ENCODE peak calls at places on chromosomes 6 and 20, in seven cellular contexts. One of them, this sample, is unnamed.

GRCh38 chr20:7091655-7092054 is 324.2 kb downstream of the BMP2 start:
- DNase-seq in mesenchymal stem cell: no peak
- DNase-seq in H9: no peak
- DNase-seq in mesendoderm: peak
- DNase-seq in neuronal stem cell: no peak
- DNase-seq in IMR-90: no peak
- DNase-seq in trophoblast cell: no peak
- DNase-seq in this sample: no peak

GRCh38 chr20:8156603-8157079 is 24.6 kb downstream of the PLCB1 start:
- DNase-seq in mesenchymal stem cell: peak
- DNase-seq in H9: no peak
- DNase-seq in mesendoderm: no peak
- DNase-seq in neuronal stem cell: no peak
- DNase-seq in IMR-90: peak
- DNase-seq in trophoblast cell: no peak
- DNase-seq in this sample: no peak

GRCh38 chr6:105817370-105817769 is 268.8 kb upstream of the PRDM1 start:
- DNase-seq in mesenchymal stem cell: no peak
- DNase-seq in H9: no peak
- DNase-seq in mesendoderm: no peak
- DNase-seq in neuronal stem cell: no peak
- DNase-seq in IMR-90: no peak
- DNase-seq in trophoblast cell: no peak
- DNase-seq in this sample: no peak

GRCh38 chr20:51434556-51435256 is 107.8 kb downstream of the NFATC2 start:
- DNase-seq in mesenchymal stem cell: peak
- DNase-seq in H9: no peak
- DNase-seq in mesendoderm: no peak
- DNase-seq in neuronal stem cell: no peak
- DNase-seq in IMR-90: peak
- DNase-seq in trophoblast cell: peak
- DNase-seq in this sample: no peak

GRCh38 chr6:36759177-36759757 is 61.6 kb downstream of the RAB44 start:
- DNase-seq in mesenchymal stem cell: peak
- DNase-seq in H9: peak
- DNase-seq in mesendoderm: peak
- DNase-seq in neuronal stem cell: peak
- DNase-seq in IMR-90: peak
- DNase-seq in trophoblast cell: peak
- DNase-seq in this sample: peak

GRCh38 chr6:90098025-90098474 is 198.6 kb downstream of the BACH2 start:
- DNase-seq in mesenchymal stem cell: peak
- DNase-seq in H9: no peak
- DNase-seq in mesendoderm: no peak
- DNase-seq in neuronal stem cell: no peak
- DNase-seq in IMR-90: peak
- DNase-seq in trophoblast cell: no peak
- DNase-seq in this sample: no peak

GRCh38 chr20:36845288-36845969 is 30.5 kb upstream of the TLDC2 start:
- DNase-seq in mesenchymal stem cell: no peak
- DNase-seq in H9: no peak
- DNase-seq in mesendoderm: no peak
- DNase-seq in neuronal stem cell: no peak
- DNase-seq in IMR-90: no peak
- DNase-seq in trophoblast cell: no peak
- DNase-seq in this sample: no peak

GRCh38 chr6:17907467-17908229 is 79.8 kb downstream of the KIF13A start:
- DNase-seq in mesenchymal stem cell: peak
- DNase-seq in H9: no peak
- DNase-seq in mesendoderm: peak
- DNase-seq in neuronal stem cell: no peak
- DNase-seq in IMR-90: peak
- DNase-seq in trophoblast cell: peak
- DNase-seq in this sample: no peak

GRCh38 chr20:6209093-6209492 is 86.3 kb upstream of the FERMT1 start:
- DNase-seq in mesenchymal stem cell: no peak
- DNase-seq in H9: no peak
- DNase-seq in mesendoderm: no peak
- DNase-seq in neuronal stem cell: no peak
- DNase-seq in IMR-90: no peak
- DNase-seq in trophoblast cell: no peak
- DNase-seq in this sample: no peak

GRCh38 chr20:51380401-51381385 is 161.8 kb downstream of the NFATC2 start:
- DNase-seq in mesenchymal stem cell: no peak
- DNase-seq in H9: no peak
- DNase-seq in mesendoderm: peak
- DNase-seq in neuronal stem cell: no peak
- DNase-seq in IMR-90: no peak
- DNase-seq in trophoblast cell: no peak
- DNase-seq in this sample: no peak

GRCh38 chr20:32316667-32317066 is 39.2 kb downstream of the KIF3B start:
- DNase-seq in mesenchymal stem cell: no peak
- DNase-seq in H9: no peak
- DNase-seq in mesendoderm: peak
- DNase-seq in neuronal stem cell: no peak
- DNase-seq in IMR-90: peak
- DNase-seq in trophoblast cell: no peak
- DNase-seq in this sample: no peak

GRCh38 chr6:69622924-69623323 is 173.9 kb downstream of the LMBRD1 start:
- DNase-seq in mesenchymal stem cell: no peak
- DNase-seq in H9: peak
- DNase-seq in mesendoderm: peak
- DNase-seq in neuronal stem cell: no peak
- DNase-seq in IMR-90: no peak
- DNase-seq in trophoblast cell: no peak
- DNase-seq in this sample: no peak

GRCh38 chr6:167974644-167975344 is 22.7 kb upstream of the KIF25 start:
- DNase-seq in mesenchymal stem cell: no peak
- DNase-seq in H9: no peak
- DNase-seq in mesendoderm: no peak
- DNase-seq in neuronal stem cell: no peak
- DNase-seq in IMR-90: peak
- DNase-seq in trophoblast cell: no peak
- DNase-seq in this sample: no peak

GRCh38 chr6:130863415-130864230 is 36.4 kb downstream of the SMLR1 start:
- DNase-seq in mesenchymal stem cell: no peak
- DNase-seq in H9: no peak
- DNase-seq in mesendoderm: no peak
- DNase-seq in neuronal stem cell: no peak
- DNase-seq in IMR-90: no peak
- DNase-seq in trophoblast cell: no peak
- DNase-seq in this sample: no peak

GRCh38 chr6:89368107-89368506 is 15.6 kb upstream of the UBE2J1 start:
- DNase-seq in mesenchymal stem cell: peak
- DNase-seq in H9: no peak
- DNase-seq in mesendoderm: peak
- DNase-seq in neuronal stem cell: peak
- DNase-seq in IMR-90: peak
- DNase-seq in trophoblast cell: peak
- DNase-seq in this sample: peak

GRCh38 chr6:1386310-1386709 is 3.1 kb upstream of the FOXF2 start:
- DNase-seq in mesenchymal stem cell: no peak
- DNase-seq in H9: no peak
- DNase-seq in mesendoderm: no peak
- DNase-seq in neuronal stem cell: no peak
- DNase-seq in IMR-90: no peak
- DNase-seq in trophoblast cell: no peak
- DNase-seq in this sample: no peak

GRCh38 chr6:134295953-134296553 is 21.9 kb downstream of the SGK1 start:
- DNase-seq in mesenchymal stem cell: peak
- DNase-seq in H9: no peak
- DNase-seq in mesendoderm: peak
- DNase-seq in neuronal stem cell: no peak
- DNase-seq in IMR-90: peak
- DNase-seq in trophoblast cell: peak
- DNase-seq in this sample: no peak

GRCh38 chr6:54595844-54596243 is 250.7 kb upstream of the FAM83B start:
- DNase-seq in mesenchymal stem cell: peak
- DNase-seq in H9: no peak
- DNase-seq in mesendoderm: no peak
- DNase-seq in neuronal stem cell: no peak
- DNase-seq in IMR-90: peak
- DNase-seq in trophoblast cell: peak
- DNase-seq in this sample: no peak

GRCh38 chr6:158819977-158820632 is 937 bp upstream of the EZR start:
- DNase-seq in mesenchymal stem cell: peak
- DNase-seq in H9: no peak
- DNase-seq in mesendoderm: peak
- DNase-seq in neuronal stem cell: no peak
- DNase-seq in IMR-90: no peak
- DNase-seq in trophoblast cell: peak
- DNase-seq in this sample: no peak

GRCh38 chr6:44304282-44305199 is 8.6 kb downstream of the AARS2 start:
- DNase-seq in mesenchymal stem cell: peak
- DNase-seq in H9: peak
- DNase-seq in mesendoderm: peak
- DNase-seq in neuronal stem cell: no peak
- DNase-seq in IMR-90: peak
- DNase-seq in trophoblast cell: peak
- DNase-seq in this sample: no peak

GRCh38 chr6:165849539-165850430 is 186.7 kb upstream of the PDE10A start:
- DNase-seq in mesenchymal stem cell: no peak
- DNase-seq in H9: peak
- DNase-seq in mesendoderm: no peak
- DNase-seq in neuronal stem cell: no peak
- DNase-seq in IMR-90: no peak
- DNase-seq in trophoblast cell: no peak
- DNase-seq in this sample: no peak

GRCh38 chr20:59669451-59669850 is 65.1 kb downstream of the PHACTR3 start:
- DNase-seq in mesenchymal stem cell: no peak
- DNase-seq in H9: no peak
- DNase-seq in mesendoderm: no peak
- DNase-seq in neuronal stem cell: no peak
- DNase-seq in IMR-90: no peak
- DNase-seq in trophoblast cell: no peak
- DNase-seq in this sample: no peak

GRCh38 chr20:57762531-57763234 is 52.9 kb upstream of the PMEPA1 start:
- DNase-seq in mesenchymal stem cell: no peak
- DNase-seq in H9: no peak
- DNase-seq in mesendoderm: no peak
- DNase-seq in neuronal stem cell: no peak
- DNase-seq in IMR-90: no peak
- DNase-seq in trophoblast cell: no peak
- DNase-seq in this sample: no peak

GRCh38 chr20:54680439-54680838 is 205.0 kb downstream of the DOK5 start:
- DNase-seq in mesenchymal stem cell: no peak
- DNase-seq in H9: no peak
- DNase-seq in mesendoderm: no peak
- DNase-seq in neuronal stem cell: no peak
- DNase-seq in IMR-90: no peak
- DNase-seq in trophoblast cell: no peak
- DNase-seq in this sample: no peak

GRCh38 chr20:54681869-54682268 is 206.5 kb downstream of the DOK5 start:
- DNase-seq in mesenchymal stem cell: no peak
- DNase-seq in H9: no peak
- DNase-seq in mesendoderm: no peak
- DNase-seq in neuronal stem cell: no peak
- DNase-seq in IMR-90: no peak
- DNase-seq in trophoblast cell: no peak
- DNase-seq in this sample: no peak

DNA sequence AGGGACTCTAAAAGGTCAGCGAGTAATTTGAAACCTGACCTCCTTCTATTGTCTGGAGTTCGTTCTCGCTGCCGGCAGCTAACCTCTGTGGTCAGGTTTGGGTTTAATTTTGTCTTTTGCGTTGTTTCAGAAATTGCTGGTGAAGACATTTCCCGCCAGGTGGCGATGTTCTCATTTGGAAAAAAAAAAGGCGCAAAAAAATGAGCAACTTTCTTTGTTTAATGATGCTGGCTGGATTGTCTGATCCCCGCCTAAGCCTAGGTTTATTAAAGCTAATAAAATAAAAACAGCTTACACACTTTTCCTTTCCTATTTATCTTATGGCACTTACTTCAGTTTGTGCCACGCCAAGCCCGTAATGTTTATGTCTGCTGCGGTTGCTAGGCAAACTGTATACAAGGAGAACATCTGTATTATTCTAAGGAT is 205.5 kb downstream of the DOK5 start:
- DNase-seq in mesenchymal stem cell: peak
- DNase-seq in H9: peak
- DNase-seq in mesendoderm: peak
- DNase-seq in neuronal stem cell: peak
- DNase-seq in IMR-90: peak
- DNase-seq in trophoblast cell: peak
- DNase-seq in this sample: no peak
- H2BK120ac ChIP-seq in mesenchymal stem cell: no peak
- H2BK120ac ChIP-seq in H9: no peak
- H2BK120ac ChIP-seq in mesendoderm: no peak
- H2BK120ac ChIP-seq in neuronal stem cell: no peak
- H2BK120ac ChIP-seq in IMR-90: no peak
- H2BK120ac ChIP-seq in trophoblast cell: no peak
- H2BK120ac ChIP-seq in this sample: no peak

GRCh38 chr20:20531283-20531682 is 163.4 kb downstream of the INSM1 start:
- DNase-seq in mesenchymal stem cell: no peak
- DNase-seq in H9: no peak
- DNase-seq in mesendoderm: no peak
- DNase-seq in neuronal stem cell: no peak
- DNase-seq in IMR-90: no peak
- DNase-seq in trophoblast cell: no peak
- DNase-seq in this sample: no peak
- H2BK120ac ChIP-seq in mesenchymal stem cell: no peak
- H2BK120ac ChIP-seq in H9: no peak
- H2BK120ac ChIP-seq in mesendoderm: no peak
- H2BK120ac ChIP-seq in neuronal stem cell: no peak
- H2BK120ac ChIP-seq in IMR-90: no peak
- H2BK120ac ChIP-seq in trophoblast cell: no peak
- H2BK120ac ChIP-seq in this sample: no peak

DNA sequence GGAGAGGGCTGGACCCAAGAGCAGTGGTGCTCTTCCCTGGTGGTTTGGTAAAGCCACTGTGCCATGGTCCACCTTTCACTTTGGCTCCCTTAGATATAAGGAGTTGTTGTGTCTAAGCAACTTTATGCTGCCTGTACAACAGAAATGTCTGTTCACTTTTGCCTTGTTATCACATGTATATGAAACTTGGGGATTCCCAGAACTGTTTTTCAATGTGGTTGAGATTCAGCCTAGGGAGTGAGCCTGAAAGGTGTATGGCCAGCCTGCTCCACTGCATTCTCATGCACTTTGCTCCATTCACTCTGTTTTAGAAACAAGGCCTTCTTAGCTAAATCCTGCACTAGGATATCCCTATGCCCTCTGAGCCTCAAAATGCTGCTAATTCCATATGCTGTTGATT is 234.5 kb upstream of the THEMIS start:
- DNase-seq in mesenchymal stem cell: no peak
- DNase-seq in H9: no peak
- DNase-seq in mesendoderm: no peak
- DNase-seq in neuronal stem cell: no peak
- DNase-seq in IMR-90: no peak
- DNase-seq in trophoblast cell: no peak
- DNase-seq in this sample: no peak
- H2BK120ac ChIP-seq in mesenchymal stem cell: no peak
- H2BK120ac ChIP-seq in H9: no peak
- H2BK120ac ChIP-seq in mesendoderm: no peak
- H2BK120ac ChIP-seq in neuronal stem cell: no peak
- H2BK120ac ChIP-seq in IMR-90: no peak
- H2BK120ac ChIP-seq in trophoblast cell: no peak
- H2BK120ac ChIP-seq in this sample: no peak

DNA sequence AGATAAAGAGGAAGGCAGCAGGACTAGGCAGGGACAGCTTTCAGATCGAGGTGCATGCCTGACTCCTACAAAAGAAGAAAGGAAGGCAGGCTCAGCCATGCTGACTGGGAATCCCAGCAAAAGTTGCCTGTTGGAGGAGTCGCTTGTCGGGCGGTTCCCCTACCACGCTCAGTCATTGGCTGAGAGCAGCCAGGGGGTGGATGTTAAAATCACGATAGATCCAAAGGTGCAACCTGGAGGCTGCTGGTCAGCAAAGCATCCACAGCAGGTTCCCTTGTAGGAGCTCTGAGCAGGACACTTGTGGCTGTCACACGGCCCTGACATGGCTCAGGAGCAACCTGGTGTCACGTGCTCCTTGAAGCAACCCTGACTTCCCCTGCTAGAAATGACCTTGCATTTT is 74.6 kb downstream of the ISM1 start:
- DNase-seq in mesenchymal stem cell: no peak
- DNase-seq in H9: peak
- DNase-seq in mesendoderm: no peak
- DNase-seq in neuronal stem cell: no peak
- DNase-seq in IMR-90: no peak
- DNase-seq in trophoblast cell: no peak
- DNase-seq in this sample: peak
- H2BK120ac ChIP-seq in mesenchymal stem cell: no peak
- H2BK120ac ChIP-seq in H9: no peak
- H2BK120ac ChIP-seq in mesendoderm: no peak
- H2BK120ac ChIP-seq in neuronal stem cell: no peak
- H2BK120ac ChIP-seq in IMR-90: no peak
- H2BK120ac ChIP-seq in trophoblast cell: no peak
- H2BK120ac ChIP-seq in this sample: no peak